ENCODE peak calls at places on chromosome 12, in five cellular contexts. One of them, this sample, is unnamed.

GRCh38 chr12:102673606-102674005 is 193.2 kb upstream of the IGF1 start:
- DNase-seq in GM13976: no peak
- DNase-seq in AG09309: no peak
- DNase-seq in HL-60: no peak
- DNase-seq in lower leg skin: no peak
- DNase-seq in this sample: no peak

GRCh38 chr12:108570743-108571603 is 8.6 kb downstream of the ISCU start:
- DNase-seq in GM13976: no peak
- DNase-seq in AG09309: no peak
- DNase-seq in HL-60: no peak
- DNase-seq in lower leg skin: no peak
- DNase-seq in this sample: peak

GRCh38 chr12:66119870-66120241 is 10.7 kb downstream of the LLPH start:
- DNase-seq in GM13976: no peak
- DNase-seq in AG09309: no peak
- DNase-seq in HL-60: no peak
- DNase-seq in lower leg skin: no peak
- DNase-seq in this sample: no peak

GRCh38 chr12:82361461-82361915 is 3.2 kb downstream of the METTL25 start:
- DNase-seq in GM13976: no peak
- DNase-seq in AG09309: no peak
- DNase-seq in HL-60: no peak
- DNase-seq in lower leg skin: no peak
- DNase-seq in this sample: no peak

GRCh38 chr12:54394281-54394719 is 9.8 kb upstream of the ZNF385A start:
- DNase-seq in GM13976: no peak
- DNase-seq in AG09309: no peak
- DNase-seq in HL-60: no peak
- DNase-seq in lower leg skin: no peak
- DNase-seq in this sample: peak

GRCh38 chr12:28552472-28553061 is 362.3 kb downstream of the CCDC91 start:
- DNase-seq in GM13976: no peak
- DNase-seq in AG09309: no peak
- DNase-seq in HL-60: no peak
- DNase-seq in lower leg skin: no peak
- DNase-seq in this sample: no peak

GRCh38 chr12:48302161-48302896 is 48.4 kb downstream of the ZNF641 start:
- DNase-seq in GM13976: no peak
- DNase-seq in AG09309: no peak
- DNase-seq in HL-60: no peak
- DNase-seq in lower leg skin: no peak
- DNase-seq in this sample: no peak

GRCh38 chr12:128971802-128972201 is 118.5 kb downstream of the GLT1D1 start:
- DNase-seq in GM13976: no peak
- DNase-seq in AG09309: no peak
- DNase-seq in HL-60: no peak
- DNase-seq in lower leg skin: no peak
- DNase-seq in this sample: no peak

GRCh38 chr12:37548266-37548805 is 768.2 kb upstream of the ALG10B start:
- DNase-seq in GM13976: no peak
- DNase-seq in AG09309: no peak
- DNase-seq in HL-60: no peak
- DNase-seq in lower leg skin: no peak
- DNase-seq in this sample: no peak

GRCh38 chr12:90622431-90622830 is 332.5 kb downstream of the CCER1 start:
- DNase-seq in GM13976: no peak
- DNase-seq in AG09309: no peak
- DNase-seq in HL-60: no peak
- DNase-seq in lower leg skin: no peak
- DNase-seq in this sample: peak

GRCh38 chr12:5499566-5500325 is 67.8 kb downstream of the NTF3 start:
- DNase-seq in GM13976: no peak
- DNase-seq in AG09309: peak
- DNase-seq in HL-60: no peak
- DNase-seq in lower leg skin: no peak
- DNase-seq in this sample: no peak

GRCh38 chr12:25882266-25882665 is 76.2 kb upstream of the RASSF8 start:
- DNase-seq in GM13976: no peak
- DNase-seq in AG09309: no peak
- DNase-seq in HL-60: no peak
- DNase-seq in lower leg skin: no peak
- DNase-seq in this sample: no peak
- TF ChIP-seq CTCF in GM13976: no peak
- TF ChIP-seq CTCF in AG09309: no peak
- TF ChIP-seq CTCF in HL-60: no peak
- TF ChIP-seq CTCF in lower leg skin: no peak
- TF ChIP-seq CTCF in this sample: no peak

GRCh38 chr12:98939350-98939749 is 294.3 kb downstream of the APAF1 start:
- DNase-seq in GM13976: no peak
- DNase-seq in AG09309: peak
- DNase-seq in HL-60: no peak
- DNase-seq in lower leg skin: no peak
- DNase-seq in this sample: peak
- TF ChIP-seq CTCF in GM13976: no peak
- TF ChIP-seq CTCF in AG09309: peak
- TF ChIP-seq CTCF in HL-60: no peak
- TF ChIP-seq CTCF in lower leg skin: no peak
- TF ChIP-seq CTCF in this sample: peak

GRCh38 chr12:12334710-12335040 is 15.4 kb downstream of the MANSC1 start:
- DNase-seq in GM13976: no peak
- DNase-seq in AG09309: no peak
- DNase-seq in HL-60: no peak
- DNase-seq in lower leg skin: no peak
- DNase-seq in this sample: no peak
- TF ChIP-seq CTCF in GM13976: no peak
- TF ChIP-seq CTCF in AG09309: no peak
- TF ChIP-seq CTCF in HL-60: no peak
- TF ChIP-seq CTCF in lower leg skin: no peak
- TF ChIP-seq CTCF in this sample: no peak

GRCh38 chr12:113302466-113302865 is 32.4 kb downstream of the SLC8B1 start:
- DNase-seq in GM13976: no peak
- DNase-seq in AG09309: no peak
- DNase-seq in HL-60: no peak
- DNase-seq in lower leg skin: no peak
- DNase-seq in this sample: no peak

GRCh38 chr12:113302925-113303640 is 31.8 kb downstream of the SLC8B1 start:
- DNase-seq in GM13976: no peak
- DNase-seq in AG09309: no peak
- DNase-seq in HL-60: peak
- DNase-seq in lower leg skin: no peak
- DNase-seq in this sample: no peak

GRCh38 chr12:113298861-113299545 is 35.9 kb downstream of the SLC8B1 start:
- DNase-seq in GM13976: no peak
- DNase-seq in AG09309: no peak
- DNase-seq in HL-60: no peak
- DNase-seq in lower leg skin: peak
- DNase-seq in this sample: no peak

GRCh38 chr12:113299619-113300237 is 35.2 kb downstream of the SLC8B1 start:
- DNase-seq in GM13976: no peak
- DNase-seq in AG09309: peak
- DNase-seq in HL-60: no peak
- DNase-seq in lower leg skin: peak
- DNase-seq in this sample: peak

GRCh38 chr12:113301811-113302210 is 33.1 kb downstream of the SLC8B1 start:
- DNase-seq in GM13976: no peak
- DNase-seq in AG09309: no peak
- DNase-seq in HL-60: no peak
- DNase-seq in lower leg skin: no peak
- DNase-seq in this sample: no peak
- TF ChIP-seq CTCF in GM13976: no peak
- TF ChIP-seq CTCF in AG09309: no peak
- TF ChIP-seq CTCF in HL-60: no peak
- TF ChIP-seq CTCF in lower leg skin: no peak
- TF ChIP-seq CTCF in this sample: no peak

DNA sequence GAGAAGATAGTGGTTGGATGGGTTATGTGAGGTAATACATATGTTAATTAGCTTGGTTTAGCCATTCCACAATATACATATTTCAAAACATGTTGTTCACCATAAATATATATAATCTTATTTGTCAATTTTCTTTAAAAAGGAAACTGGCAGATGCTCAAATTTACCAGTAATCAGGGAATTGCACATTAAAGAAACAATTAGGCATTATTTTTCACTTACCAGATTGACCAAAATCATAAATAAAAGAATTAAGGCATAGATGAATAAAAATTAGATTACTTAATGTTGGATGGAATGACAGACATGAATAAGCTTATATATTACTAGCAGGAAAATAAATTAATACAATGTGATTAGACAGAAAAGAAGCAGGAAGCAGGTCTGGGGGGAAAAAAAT is 147.2 kb downstream of the PLEKHA5 start:
- DNase-seq in GM13976: no peak
- DNase-seq in AG09309: no peak
- DNase-seq in HL-60: no peak
- DNase-seq in lower leg skin: no peak
- DNase-seq in this sample: no peak
- TF ChIP-seq CTCF in GM13976: no peak
- TF ChIP-seq CTCF in AG09309: no peak
- TF ChIP-seq CTCF in HL-60: no peak
- TF ChIP-seq CTCF in lower leg skin: no peak
- TF ChIP-seq CTCF in this sample: no peak

GRCh38 chr12:76763746-76764675 is at the start of gene ZDHHC17:
- DNase-seq in GM13976: peak
- DNase-seq in AG09309: peak
- DNase-seq in HL-60: peak
- DNase-seq in lower leg skin: peak
- DNase-seq in this sample: peak
- TF ChIP-seq CTCF in GM13976: no peak
- TF ChIP-seq CTCF in AG09309: no peak
- TF ChIP-seq CTCF in HL-60: no peak
- TF ChIP-seq CTCF in lower leg skin: no peak
- TF ChIP-seq CTCF in this sample: no peak

DNA sequence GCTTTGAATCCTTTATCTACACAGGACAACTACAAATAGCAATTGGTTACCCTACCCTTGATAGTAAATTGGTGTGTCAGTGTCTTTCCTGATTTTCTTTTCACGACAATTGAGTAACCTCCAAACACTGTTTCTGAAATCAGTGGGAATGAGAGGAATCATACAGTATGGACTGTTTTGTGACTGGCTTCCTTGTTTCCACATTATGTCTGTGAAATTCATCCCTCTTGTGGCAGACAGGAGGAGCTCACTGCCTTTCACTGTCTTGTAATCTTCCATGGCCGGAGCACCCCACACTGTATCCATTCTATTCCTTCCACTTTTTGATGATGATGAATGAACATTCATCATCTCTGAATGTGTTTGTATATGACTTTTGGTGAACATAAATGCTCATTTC is 164.0 kb upstream of the PZP start:
- DNase-seq in GM13976: no peak
- DNase-seq in AG09309: no peak
- DNase-seq in HL-60: no peak
- DNase-seq in lower leg skin: no peak
- DNase-seq in this sample: peak
- TF ChIP-seq CTCF in GM13976: peak
- TF ChIP-seq CTCF in AG09309: peak
- TF ChIP-seq CTCF in HL-60: no peak
- TF ChIP-seq CTCF in lower leg skin: no peak
- TF ChIP-seq CTCF in this sample: peak